ENCODE peak calls at places on chromosomes 1 and 21, in four cellular contexts. One of them, this sample, is unnamed.

GRCh38 chr21:38039841-38040240 is 123.6 kb upstream of the KCNJ6 start:
- DNase-seq in heart left ventricle: no peak
- DNase-seq in adrenal gland: no peak
- DNase-seq in K562: no peak
- DNase-seq in this sample: no peak

GRCh38 chr21:24436236-24436635 is 1171.0 kb downstream of the MRPL39 start:
- DNase-seq in heart left ventricle: no peak
- DNase-seq in adrenal gland: no peak
- DNase-seq in K562: no peak
- DNase-seq in this sample: no peak

GRCh38 chr1:3663999-3664699 is 11.8 kb downstream of the TP73 start:
- DNase-seq in adrenal gland: no peak
- DNase-seq in K562: peak
- DNase-seq in heart left ventricle: peak
- DNase-seq in this sample: no peak

GRCh38 chr1:33298623-33299277 is 22.1 kb downstream of the A3GALT2 start:
- DNase-seq in heart left ventricle: peak
- DNase-seq in K562: peak
- DNase-seq in adrenal gland: peak
- DNase-seq in this sample: peak

GRCh38 chr1:7300893-7301292 is 470.2 kb upstream of the VAMP3 start:
- DNase-seq in adrenal gland: peak
- DNase-seq in K562: no peak
- DNase-seq in heart left ventricle: no peak
- DNase-seq in this sample: peak

GRCh38 chr1:230598745-230599144 is 43.5 kb upstream of the COG2 start:
- DNase-seq in adrenal gland: no peak
- DNase-seq in heart left ventricle: no peak
- DNase-seq in K562: no peak
- DNase-seq in this sample: no peak

GRCh38 chr1:11920239-11920903 is 5.9 kb downstream of the KIAA2013 start:
- DNase-seq in heart left ventricle: peak
- DNase-seq in K562: no peak
- DNase-seq in adrenal gland: no peak
- DNase-seq in this sample: no peak

GRCh38 chr1:204478166-204478899 is 16.3 kb downstream of the PIK3C2B start:
- DNase-seq in K562: no peak
- DNase-seq in adrenal gland: no peak
- DNase-seq in heart left ventricle: no peak
- DNase-seq in this sample: no peak

GRCh38 chr1:154975409-154976205 is 1.1 kb downstream of the CKS1B start:
- DNase-seq in K562: no peak
- DNase-seq in adrenal gland: peak
- DNase-seq in heart left ventricle: peak
- DNase-seq in this sample: no peak

GRCh38 chr21:45655071-45655470 is 11.5 kb downstream of the PCBP3 start:
- DNase-seq in adrenal gland: no peak
- DNase-seq in heart left ventricle: no peak
- DNase-seq in K562: no peak
- DNase-seq in this sample: no peak

GRCh38 chr1:25913166-25913565 is 6.9 kb upstream of the STMN1 start:
- DNase-seq in adrenal gland: no peak
- DNase-seq in K562: no peak
- DNase-seq in heart left ventricle: no peak
- DNase-seq in this sample: no peak

GRCh38 chr1:184056921-184057496 is 5.5 kb downstream of the TSEN15 start:
- DNase-seq in adrenal gland: no peak
- DNase-seq in K562: no peak
- DNase-seq in heart left ventricle: no peak
- DNase-seq in this sample: no peak

GRCh38 chr1:61259379-61260148 is 177.2 kb downstream of the NFIA start:
- DNase-seq in adrenal gland: no peak
- DNase-seq in K562: no peak
- DNase-seq in heart left ventricle: no peak
- DNase-seq in this sample: no peak

GRCh38 chr1:172851871-172852270 is 193.0 kb downstream of the FASLG start:
- DNase-seq in adrenal gland: no peak
- DNase-seq in K562: no peak
- DNase-seq in heart left ventricle: no peak
- DNase-seq in this sample: no peak

GRCh38 chr1:58858344-58858673 is 74.5 kb upstream of the JUN start:
- DNase-seq in heart left ventricle: no peak
- DNase-seq in K562: no peak
- DNase-seq in adrenal gland: no peak
- DNase-seq in this sample: no peak

GRCh38 chr1:155801149-155801548 is 55.9 kb downstream of the GON4L start:
- DNase-seq in adrenal gland: no peak
- DNase-seq in heart left ventricle: no peak
- DNase-seq in K562: no peak
- DNase-seq in this sample: no peak

GRCh38 chr1:218930000-218930399 is 243.7 kb upstream of the LYPLAL1 start:
- DNase-seq in heart left ventricle: no peak
- DNase-seq in K562: no peak
- DNase-seq in adrenal gland: no peak
- DNase-seq in this sample: no peak

GRCh38 chr1:15739745-15740144 is 2.6 kb upstream of the TMEM82 start:
- DNase-seq in heart left ventricle: no peak
- DNase-seq in K562: no peak
- DNase-seq in adrenal gland: no peak
- DNase-seq in this sample: no peak

GRCh38 chr1:100950776-100951175 is 54.9 kb downstream of the SLC30A7 start:
- DNase-seq in K562: no peak
- DNase-seq in adrenal gland: no peak
- DNase-seq in heart left ventricle: no peak
- DNase-seq in this sample: no peak

GRCh38 chr1:169588785-169589485 is 2.7 kb upstream of the F5 start:
- DNase-seq in heart left ventricle: no peak
- DNase-seq in K562: no peak
- DNase-seq in adrenal gland: no peak
- DNase-seq in this sample: no peak

GRCh38 chr1:32861904-32862698 is 8.6 kb downstream of the FNDC5 start:
- DNase-seq in heart left ventricle: no peak
- DNase-seq in K562: no peak
- DNase-seq in adrenal gland: no peak
- DNase-seq in this sample: no peak

GRCh38 chr1:15786581-15786980 is 20.9 kb downstream of the UQCRHL start:
- DNase-seq in adrenal gland: no peak
- DNase-seq in heart left ventricle: peak
- DNase-seq in K562: no peak
- DNase-seq in this sample: no peak

GRCh38 chr1:51583532-51583931 is 33.4 kb upstream of the OSBPL9 start:
- DNase-seq in K562: no peak
- DNase-seq in heart left ventricle: peak
- DNase-seq in adrenal gland: peak
- DNase-seq in this sample: no peak

GRCh38 chr1:5822726-5823125 is 169.5 kb downstream of the NPHP4 start:
- DNase-seq in K562: no peak
- DNase-seq in heart left ventricle: no peak
- DNase-seq in adrenal gland: no peak
- DNase-seq in this sample: no peak

GRCh38 chr1:236774926-236775325 is 20.2 kb upstream of the MTR start:
- DNase-seq in adrenal gland: no peak
- DNase-seq in heart left ventricle: no peak
- DNase-seq in K562: no peak
- DNase-seq in this sample: peak

GRCh38 chr21:42063206-42063577 is 7.9 kb upstream of the UMODL1 start:
- DNase-seq in K562: no peak
- DNase-seq in heart left ventricle: peak
- DNase-seq in adrenal gland: no peak
- DNase-seq in this sample: no peak

GRCh38 chr1:100799954-100800612 is 80.5 kb downstream of the VCAM1 start:
- DNase-seq in adrenal gland: no peak
- DNase-seq in heart left ventricle: no peak
- DNase-seq in K562: no peak
- DNase-seq in this sample: no peak

GRCh38 chr1:15323351-15323988 is 76.4 kb downstream of the FHAD1 start:
- DNase-seq in K562: peak
- DNase-seq in heart left ventricle: peak
- DNase-seq in adrenal gland: peak
- DNase-seq in this sample: peak

GRCh38 chr1:1432566-1432950 is 2.9 kb upstream of the VWA1 start:
- DNase-seq in heart left ventricle: no peak
- DNase-seq in adrenal gland: no peak
- DNase-seq in K562: no peak
- DNase-seq in this sample: no peak

GRCh38 chr1:13681921-13682320 is 18.1 kb upstream of the PRDM2 start:
- DNase-seq in heart left ventricle: no peak
- DNase-seq in adrenal gland: no peak
- DNase-seq in K562: no peak
- DNase-seq in this sample: no peak

GRCh38 chr1:164880644-164881043 is 321.7 kb downstream of the PBX1 start:
- DNase-seq in heart left ventricle: no peak
- DNase-seq in adrenal gland: no peak
- DNase-seq in K562: no peak
- DNase-seq in this sample: no peak

GRCh38 chr1:74502432-74502831 is 10.0 kb downstream of the LRRC53 start:
- DNase-seq in heart left ventricle: no peak
- DNase-seq in adrenal gland: no peak
- DNase-seq in K562: no peak
- DNase-seq in this sample: no peak

GRCh38 chr1:113587475-113587874 is 171.8 kb downstream of the PHTF1 start:
- DNase-seq in adrenal gland: no peak
- DNase-seq in heart left ventricle: no peak
- DNase-seq in K562: no peak
- DNase-seq in this sample: no peak

DNA sequence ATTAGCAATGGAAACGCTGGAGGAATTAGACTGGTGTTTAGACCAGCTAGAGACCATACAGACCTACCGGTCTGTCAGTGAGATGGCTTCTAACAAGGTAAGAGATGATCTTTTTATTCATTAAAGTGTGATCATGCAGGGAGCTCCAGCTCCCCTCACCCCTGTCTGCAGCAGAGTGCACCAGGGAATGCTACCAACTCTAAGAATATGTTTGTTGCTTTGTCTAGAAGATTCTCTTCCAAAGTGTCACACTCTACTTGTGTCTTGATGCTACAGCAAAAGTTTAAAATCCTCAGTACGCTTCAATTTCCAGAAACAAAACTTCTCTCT is 201.5 kb upstream of the SGIP1 start:
- DNase-seq in adrenal gland: no peak
- DNase-seq in heart left ventricle: no peak
- DNase-seq in K562: no peak
- DNase-seq in this sample: no peak
- TF ChIP-seq POLR2A in adrenal gland: no peak
- TF ChIP-seq POLR2A in heart left ventricle: no peak
- TF ChIP-seq POLR2A in K562: no peak
- TF ChIP-seq POLR2A in this sample: no peak

GRCh38 chr1:167643471-167643870 is 13.4 kb downstream of the RCSD1 start:
- DNase-seq in heart left ventricle: no peak
- DNase-seq in K562: no peak
- DNase-seq in adrenal gland: no peak
- DNase-seq in this sample: no peak

GRCh38 chr1:167642501-167642826 is 12.4 kb downstream of the RCSD1 start:
- DNase-seq in K562: no peak
- DNase-seq in adrenal gland: no peak
- DNase-seq in heart left ventricle: no peak
- DNase-seq in this sample: no peak

GRCh38 chr1:167640051-167640450 is 10.0 kb downstream of the RCSD1 start:
- DNase-seq in K562: no peak
- DNase-seq in heart left ventricle: no peak
- DNase-seq in adrenal gland: no peak
- DNase-seq in this sample: no peak

GRCh38 chr1:167644551-167644950 is 14.5 kb downstream of the RCSD1 start:
- DNase-seq in K562: no peak
- DNase-seq in adrenal gland: no peak
- DNase-seq in heart left ventricle: no peak
- DNase-seq in this sample: no peak

GRCh38 chr1:167641786-167642500 is 11.9 kb downstream of the RCSD1 start:
- DNase-seq in adrenal gland: no peak
- DNase-seq in K562: no peak
- DNase-seq in heart left ventricle: no peak
- DNase-seq in this sample: no peak
- TF ChIP-seq POLR2A in adrenal gland: no peak
- TF ChIP-seq POLR2A in K562: peak
- TF ChIP-seq POLR2A in heart left ventricle: no peak
- TF ChIP-seq POLR2A in this sample: no peak

GRCh38 chr1:202160377-202160940 is at the start of gene PTPN7:
- DNase-seq in heart left ventricle: no peak
- DNase-seq in K562: peak
- DNase-seq in adrenal gland: no peak
- DNase-seq in this sample: no peak
- TF ChIP-seq POLR2A in heart left ventricle: no peak
- TF ChIP-seq POLR2A in K562: no peak
- TF ChIP-seq POLR2A in adrenal gland: no peak
- TF ChIP-seq POLR2A in this sample: no peak

GRCh38 chr1:212959266-212960220 is 9.2 kb downstream of the VASH2 start:
- DNase-seq in adrenal gland: no peak
- DNase-seq in heart left ventricle: no peak
- DNase-seq in K562: no peak
- DNase-seq in this sample: no peak
- TF ChIP-seq POLR2A in adrenal gland: no peak
- TF ChIP-seq POLR2A in heart left ventricle: no peak
- TF ChIP-seq POLR2A in K562: no peak
- TF ChIP-seq POLR2A in this sample: no peak

DNA sequence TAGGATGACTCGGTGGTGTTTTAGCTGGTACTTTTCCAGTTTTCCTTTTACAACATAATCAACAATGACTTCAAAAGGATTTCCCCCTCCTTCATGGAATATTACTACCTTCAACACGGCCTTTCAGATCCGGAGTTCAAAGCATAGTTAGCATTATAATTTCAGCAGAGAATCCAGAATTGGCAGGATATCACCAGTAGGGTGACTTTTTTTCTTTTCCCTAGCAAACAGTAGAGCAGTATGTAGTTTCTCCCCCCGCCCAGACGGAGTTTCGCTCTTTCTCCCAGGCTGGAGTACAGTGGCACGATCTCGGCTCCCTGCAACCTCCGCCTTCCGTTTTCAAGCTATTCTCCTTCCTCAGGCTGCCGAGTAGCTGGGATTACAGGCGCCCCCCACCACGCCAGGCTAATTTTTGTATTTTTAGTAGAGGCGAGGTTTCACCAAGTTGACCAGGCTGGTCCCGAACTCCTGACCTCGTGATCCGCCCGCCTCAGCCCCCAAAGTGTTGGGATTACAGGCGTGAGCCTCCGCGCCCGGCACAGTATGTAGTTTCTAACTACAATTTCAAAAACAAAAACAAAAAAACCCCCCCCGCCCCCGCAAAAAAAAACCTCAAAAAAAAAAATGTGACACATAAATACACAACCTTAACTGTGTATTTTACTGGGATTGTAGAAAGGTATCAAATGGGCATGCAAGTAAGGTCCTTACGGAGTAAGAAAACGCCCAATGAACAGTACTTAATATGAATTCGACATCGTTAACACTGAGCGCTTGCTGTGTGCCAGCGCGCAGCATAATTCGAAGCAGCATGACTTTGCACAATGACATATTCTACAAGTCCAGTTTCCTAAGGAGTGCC is 1.5 kb upstream of the COX20 start:
- DNase-seq in K562: peak
- DNase-seq in adrenal gland: peak
- DNase-seq in heart left ventricle: peak
- DNase-seq in this sample: peak
- TF ChIP-seq POLR2A in K562: peak
- TF ChIP-seq POLR2A in adrenal gland: peak
- TF ChIP-seq POLR2A in heart left ventricle: no peak
- TF ChIP-seq POLR2A in this sample: peak

GRCh38 chr1:171267391-171267790 is 19.1 kb downstream of the FMO1 start:
- DNase-seq in adrenal gland: no peak
- DNase-seq in K562: no peak
- DNase-seq in heart left ventricle: no peak
- DNase-seq in this sample: no peak
- TF ChIP-seq POLR2A in adrenal gland: no peak
- TF ChIP-seq POLR2A in K562: no peak
- TF ChIP-seq POLR2A in heart left ventricle: no peak
- TF ChIP-seq POLR2A in this sample: no peak

GRCh38 chr1:30757196-30757949 is at the start of gene LAPTM5:
- DNase-seq in heart left ventricle: peak
- DNase-seq in adrenal gland: no peak
- DNase-seq in K562: no peak
- DNase-seq in this sample: no peak
- TF ChIP-seq POLR2A in heart left ventricle: peak
- TF ChIP-seq POLR2A in adrenal gland: peak
- TF ChIP-seq POLR2A in K562: no peak
- TF ChIP-seq POLR2A in this sample: no peak